ENCODE peak calls at places on chromosomes 7 and 10, in four cellular contexts. A, H, Y and G are unnamed samples.

GRCh38 chr10:69516548-69517195 is 56.5 kb downstream of the NEUROG3 start:
- DNase-seq in A (no peak), H (no peak), Y (no peak), G (no peak)

GRCh38 chr10:129761981-129762956 is 201.8 kb downstream of the EBF3 start:
- DNase-seq in A (no peak), H (no peak), Y (no peak), G (no peak)

GRCh38 chr10:86168256-86168655 is 198.3 kb downstream of the GRID1 start:
- DNase-seq in A (no peak), H (no peak), Y (no peak), G (no peak)

GRCh38 chr10:89513206-89513605 is 22.2 kb downstream of the SLC16A12 start:
- DNase-seq in A (no peak), H (no peak), Y (no peak), G (no peak)

GRCh38 chr10:29634764-29635625 is at the start of gene SVIL:
- DNase-seq in A (no peak), H (no peak), Y (no peak), G (no peak)

GRCh38 chr10:121694966-121695340 is 96.7 kb upstream of the FGFR2 start:
- DNase-seq in A (no peak), H (no peak), Y (no peak), G (no peak)

GRCh38 chr7:16770657-16771329 is 17.2 kb downstream of the TSPAN13 start:
- DNase-seq in A (no peak), H (no peak), Y (no peak), G (no peak)

GRCh38 chr10:126130291-126130710 is 233.9 kb downstream of the FANK1 start:
- DNase-seq in A (no peak), H (no peak), Y (no peak), G (no peak)

GRCh38 chr7:7596156-7596555 is 29.5 kb downstream of the MIOS start:
- DNase-seq in A (no peak), H (no peak), Y (no peak), G (no peak)

GRCh38 chr10:115950320-115950719 is 322.7 kb downstream of the GFRA1 start:
- DNase-seq in A (no peak), H (no peak), Y (no peak), G (no peak)

GRCh38 chr10:113386005-113386404 is 166.8 kb upstream of the HABP2 start:
- DNase-seq in A (no peak), H (no peak), Y (no peak), G (no peak)

GRCh38 chr7:147279951-147280350 is 1163.3 kb downstream of the CNTNAP2 start:
- DNase-seq in A (peak), H (no peak), Y (no peak), G (no peak)

GRCh38 chr10:106025208-106025811 is 1139.2 kb downstream of the SORCS1 start:
- DNase-seq in A (no peak), H (no peak), Y (no peak), G (no peak)

GRCh38 chr7:65239707-65240352 is 133.8 kb upstream of the ZNF92 start:
- DNase-seq in A (peak), H (no peak), Y (no peak), G (no peak)

GRCh38 chr7:152905949-152906348 is 146.4 kb downstream of the ACTR3B start:
- DNase-seq in A (no peak), H (no peak), Y (no peak), G (no peak)

GRCh38 chr7:75762350-75762917 is 9.6 kb downstream of the CCL26 start:
- DNase-seq in A (peak), H (no peak), Y (no peak), G (no peak)

GRCh38 chr7:2269468-2270460 is 27.7 kb downstream of the NUDT1 start:
- DNase-seq in A (no peak), H (no peak), Y (no peak), G (no peak)

GRCh38 chr7:30728591-30729100 is 23.3 kb upstream of the INMT start:
- DNase-seq in A (no peak), H (no peak), Y (no peak), G (no peak)

GRCh38 chr10:59859570-59859969 is 46.8 kb downstream of the CCDC6 start:
- DNase-seq in A (no peak), H (no peak), Y (no peak), G (no peak)

GRCh38 chr10:131852823-131853609 is 47.8 kb upstream of the PPP2R2D start:
- DNase-seq in A (no peak), H (no peak), Y (no peak), G (no peak)

GRCh38 chr10:124680675-124681074 is 63.5 kb downstream of the FAM53B start:
- DNase-seq in A (no peak), H (no peak), Y (no peak), G (no peak)

GRCh38 chr7:73721237-73721848 is 1.9 kb upstream of the STX1A start:
- DNase-seq in A (peak), H (no peak), Y (no peak), G (no peak)

GRCh38 chr7:101466871-101467270 is 104.2 kb downstream of the COL26A1 start:
- DNase-seq in A (peak), H (no peak), Y (no peak), G (no peak)

GRCh38 chr7:119254741-119255140 is 1018.2 kb upstream of the KCND2 start:
- DNase-seq in A (no peak), H (no peak), Y (no peak), G (no peak)

GRCh38 chr10:43398939-43399871 is 9.8 kb downstream of the HNRNPF start:
- DNase-seq in A (no peak), H (no peak), Y (no peak), G (no peak)

GRCh38 chr7:88226886-88227516 is 7.2 kb upstream of the SRI start:
- DNase-seq in A (no peak), H (no peak), Y (no peak), G (no peak)

GRCh38 chr7:66899552-66900280 is 21.3 kb upstream of the TMEM248 start:
- DNase-seq in A (no peak), H (no peak), Y (no peak), G (no peak)

GRCh38 chr7:21947056-21947455 is 1.4 kb upstream of the CDCA7L start:
- DNase-seq in A (no peak), H (no peak), Y (no peak), G (no peak)